ENCODE peak calls at places on chromosomes 4 and X, in eight cellular contexts. X, K, P, S, C, Q, V and A are unnamed samples.

GRCh38 chr4:116132946-116133345 is 952.4 kb downstream of the TRAM1L1 start:
- DNase-seq in X (no peak), K (no peak), P (no peak), S (no peak), C (no peak), Q (no peak), V (no peak), A (no peak)

GRCh38 chr4:113272523-113272922 is 223.1 kb downstream of the ANK2 start:
- DNase-seq in X (no peak), K (no peak), P (no peak), S (no peak), C (no peak), Q (no peak), V (no peak), A (no peak)

GRCh38 chr4:176789955-176790354 is 2.8 kb downstream of the VEGFC start:
- DNase-seq in X (no peak), K (no peak), P (no peak), S (no peak), C (peak; percentile 48), Q (no peak), V (no peak), A (no peak)

GRCh38 chr4:114208747-114209146 is 229.3 kb upstream of the ARSJ start:
- DNase-seq in X (no peak), K (no peak), P (no peak), S (no peak), C (peak; percentile 3), Q (no peak), V (no peak), A (no peak)

GRCh38 chr4:148935179-148935578 is 493.0 kb upstream of the NR3C2 start:
- DNase-seq in X (no peak), K (no peak), P (no peak), S (no peak), C (no peak), Q (no peak), V (no peak), A (no peak)

GRCh38 chrX:139093201-139093600 is 381.7 kb upstream of the FGF13 start:
- DNase-seq in X (no peak), K (no peak), P (no peak), S (no peak), C (no peak), Q (no peak), V (no peak), A (no peak)

GRCh38 chrX:45428816-45429215 is 228.1 kb upstream of the DIPK2B start:
- DNase-seq in X (no peak), K (no peak), P (no peak), S (no peak), C (no peak), Q (no peak), V (no peak), A (no peak)

GRCh38 chrX:20431486-20431885 is 164.8 kb upstream of the RPS6KA3 start:
- DNase-seq in X (no peak), K (no peak), P (no peak), S (no peak), C (no peak), Q (no peak), V (no peak), A (no peak)

GRCh38 chr4:55251896-55252295 is 94.1 kb upstream of the SRD5A3 start:
- DNase-seq in X (no peak), K (no peak), P (no peak), S (no peak), C (no peak), Q (no peak), V (no peak), A (no peak)

GRCh38 chrX:137236837-137237236 is 203.0 kb upstream of the GPR101 start:
- DNase-seq in X (no peak), K (no peak), P (no peak), S (no peak), C (no peak), Q (no peak), V (no peak), A (no peak)

DNA sequence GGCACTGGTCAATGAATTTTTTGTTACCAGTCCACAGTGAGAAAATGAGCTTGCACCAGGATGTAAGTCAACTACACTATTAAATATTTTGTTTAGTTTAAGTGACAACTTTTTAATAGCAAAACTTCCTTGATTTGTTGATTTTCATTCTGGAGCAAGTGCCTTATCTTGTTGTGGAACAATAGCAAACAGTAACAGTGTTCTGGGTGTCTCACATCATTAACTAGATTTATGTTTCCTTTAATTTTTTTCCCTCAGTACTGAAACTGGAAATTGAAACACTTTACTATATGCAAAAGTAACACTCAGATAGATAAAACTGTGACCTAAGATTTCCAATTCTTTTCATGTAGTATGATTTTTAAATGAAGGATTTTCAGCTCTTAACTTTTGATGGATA is 80.1 kb downstream of the GALNT7 start:
- DNase-seq in X (no peak), K (no peak), P (no peak), S (no peak), C (no peak), Q (no peak), V (no peak), A (no peak)
- H3K4me1 ChIP-seq in X (peaks cover 2% of the 10 kb centered on the region), K (peaks cover 13% of the 10 kb centered on the region), P (peaks cover 9% of the 10 kb centered on the region), S (no peaks in the 10 kb centered on the region), C (no peaks in the 10 kb centered on the region), Q (no peaks in the 10 kb centered on the region), V (no peaks in the 10 kb centered on the region), A (peaks cover 19% of the 10 kb centered on the region)

GRCh38 chrX:97398030-97398551 is 514.4 kb downstream of the RPA4 start:
- DNase-seq in X (no peak), K (no peak), P (no peak), S (no peak), C (no peak), Q (no peak), V (no peak), A (no peak)
- H3K4me1 ChIP-seq in X (no peaks in the 10 kb centered on the region), K (no peaks in the 10 kb centered on the region), P (no peaks in the 10 kb centered on the region), S (no peaks in the 10 kb centered on the region), C (no peaks in the 10 kb centered on the region), Q (no peaks in the 10 kb centered on the region), V (no peaks in the 10 kb centered on the region), A (no peaks in the 10 kb centered on the region)

GRCh38 chr4:186902361-186902760 is 178.7 kb upstream of the FAT1 start:
- DNase-seq in X (no peak), K (no peak), P (no peak), S (no peak), C (no peak), Q (peak; percentile 26), V (no peak), A (no peak)
- H3K4me1 ChIP-seq in X (no peaks in the 10 kb centered on the region), K (no peaks in the 10 kb centered on the region), P (no peaks in the 10 kb centered on the region), S (no peaks in the 10 kb centered on the region), C (no peaks in the 10 kb centered on the region), Q (peaks cover 17% of the 10 kb centered on the region), V (no peaks in the 10 kb centered on the region), A (no peaks in the 10 kb centered on the region)

GRCh38 chrX:124401696-124402095 is 55.3 kb downstream of the SH2D1A start:
- DNase-seq in X (no peak), K (no peak), P (no peak), S (no peak), C (no peak), Q (no peak), V (no peak), A (no peak)
- H3K4me1 ChIP-seq in X (no peaks in the 10 kb centered on the region), K (no peaks in the 10 kb centered on the region), P (no peaks in the 10 kb centered on the region), S (no peaks in the 10 kb centered on the region), C (no peaks in the 10 kb centered on the region), Q (no peaks in the 10 kb centered on the region), V (no peaks in the 10 kb centered on the region), A (no peaks in the 10 kb centered on the region)

DNA sequence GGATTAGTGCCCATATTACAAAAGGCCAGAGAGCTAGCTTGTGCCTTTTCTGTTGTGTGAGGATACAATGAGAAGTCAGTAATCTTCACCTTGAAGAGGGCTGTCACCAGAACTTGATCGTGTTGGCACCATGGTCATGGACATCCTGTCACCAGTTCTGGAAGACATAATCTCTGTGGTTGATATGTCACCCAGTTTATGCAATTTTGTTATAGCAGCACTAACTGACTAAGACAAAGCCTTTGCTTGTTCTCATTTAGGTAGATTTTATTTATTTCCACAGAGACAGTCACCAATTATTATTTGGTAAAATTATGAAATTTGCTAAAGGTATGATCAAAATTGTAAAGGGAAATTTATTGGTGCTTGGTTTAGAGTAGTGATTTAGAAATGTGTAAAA is 308.8 kb upstream of the CPXCR1 start:
- DNase-seq in X (no peak), K (no peak), P (no peak), S (no peak), C (no peak), Q (no peak), V (no peak), A (no peak)
- H3K4me1 ChIP-seq in X (no peaks in the 10 kb centered on the region), K (no peaks in the 10 kb centered on the region), P (no peaks in the 10 kb centered on the region), S (no peaks in the 10 kb centered on the region), C (no peaks in the 10 kb centered on the region), Q (no peaks in the 10 kb centered on the region), V (no peaks in the 10 kb centered on the region), A (no peaks in the 10 kb centered on the region)